ENCODE peak calls at places on chromosomes 12 and 14, in four cellular contexts. One of them, this sample, is unnamed.

GRCh38 chr14:35390577-35391387 is 13.8 kb downstream of the NFKBIA start:
- DNase-seq in G401: no peak
- DNase-seq in fibroblast of pulmonary artery: no peak
- DNase-seq in SK-N-SH: no peak
- DNase-seq in this sample: no peak

GRCh38 chr12:113524495-113524894 is 52.8 kb upstream of the LHX5 start:
- DNase-seq in G401: no peak
- DNase-seq in fibroblast of pulmonary artery: no peak
- DNase-seq in SK-N-SH: no peak
- DNase-seq in this sample: no peak

GRCh38 chr12:110345176-110345651 is 58.3 kb downstream of the ANAPC7 start:
- DNase-seq in G401: no peak
- DNase-seq in fibroblast of pulmonary artery: no peak
- DNase-seq in SK-N-SH: no peak
- DNase-seq in this sample: no peak

GRCh38 chr12:56299308-56299852 is 750 bp downstream of the CS start:
- DNase-seq in G401: peak; percentile 35
- DNase-seq in fibroblast of pulmonary artery: no peak
- DNase-seq in SK-N-SH: no peak
- DNase-seq in this sample: no peak

GRCh38 chr12:30154996-30155730 is 371.4 kb upstream of the TMTC1 start:
- DNase-seq in G401: no peak
- DNase-seq in fibroblast of pulmonary artery: peak; percentile 28
- DNase-seq in SK-N-SH: no peak
- DNase-seq in this sample: peak; percentile 11

GRCh38 chr12:115667116-115667515 is 610.4 kb downstream of the MED13L start:
- DNase-seq in G401: peak; percentile 21
- DNase-seq in fibroblast of pulmonary artery: no peak
- DNase-seq in SK-N-SH: no peak
- DNase-seq in this sample: no peak

GRCh38 chr12:123893276-123893675 is 79.4 kb downstream of the CCDC92 start:
- DNase-seq in G401: no peak
- DNase-seq in fibroblast of pulmonary artery: no peak
- DNase-seq in SK-N-SH: no peak
- DNase-seq in this sample: no peak

GRCh38 chr12:72974954-72975555 is 702.9 kb downstream of the TRHDE start:
- DNase-seq in G401: no peak
- DNase-seq in fibroblast of pulmonary artery: no peak
- DNase-seq in SK-N-SH: no peak
- DNase-seq in this sample: no peak

GRCh38 chr14:92630367-92630766 is 116.8 kb downstream of the RIN3 start:
- DNase-seq in G401: no peak
- DNase-seq in fibroblast of pulmonary artery: no peak
- DNase-seq in SK-N-SH: no peak
- DNase-seq in this sample: no peak

This sample was measured in adipocyte.